ENCODE peak calls at places on chromosomes 11 and 22, in four cellular contexts. A is GM12865, P is coronary artery, S is cardiac fibroblast. N is an unnamed sample.

GRCh38 chr11:73325036-73325981 is 17.2 kb downstream of the ARHGEF17 start:
- DNase-seq in P (peak), S (peak), A (peak), N (no peak)

GRCh38 chr11:125990244-125990643 is 44.4 kb downstream of the VSIG10L2 start:
- DNase-seq in S (peak), P (no peak), A (peak), N (peak)

GRCh38 chr11:3231851-3232744 is at the start of gene MRGPRE:
- DNase-seq in P (no peak), A (no peak), S (no peak), N (no peak)

GRCh38 chr22:45226681-45227186 is 14.0 kb downstream of the KIAA0930 start:
- DNase-seq in A (no peak), S (peak), P (no peak), N (no peak)

GRCh38 chr11:1844221-1845094 is 5.7 kb downstream of the TNNI2 start:
- DNase-seq in A (no peak), P (no peak), S (peak), N (peak)

GRCh38 chr22:31176923-31177322 is 16.9 kb downstream of the RNF185 start:
- DNase-seq in S (no peak), A (no peak), P (no peak), N (no peak)

GRCh38 chr11:94147433-94147845 is 18.8 kb downstream of the PANX1 start:
- DNase-seq in P (no peak), A (no peak), S (no peak), N (peak)

GRCh38 chr22:45885171-45885840 is 91.7 kb downstream of the WNT7B start:
- DNase-seq in A (no peak), P (no peak), S (no peak), N (no peak)

GRCh38 chr22:50672471-50673230 is at the start of gene SHANK3:
- DNase-seq in S (peak), P (peak), A (no peak), N (no peak)

GRCh38 chr11:103609117-103610066 is 427.0 kb upstream of the DDI1 start:
- DNase-seq in P (no peak), A (no peak), S (peak), N (no peak)

GRCh38 chr11:35030716-35031213 is 108.2 kb upstream of the CD44 start:
- DNase-seq in P (peak), S (peak), A (peak), N (peak)

GRCh38 chr11:35305670-35306382 is 113.5 kb downstream of the SLC1A2 start:
- DNase-seq in A (peak), S (peak), P (no peak), N (peak)

GRCh38 chr11:127485541-127485940 is 485.0 kb upstream of the KIRREL3 start:
- DNase-seq in S (no peak), P (no peak), A (no peak), N (no peak)

GRCh38 chr22:28600546-28601143 is 79.0 kb downstream of the TTC28 start:
- DNase-seq in A (peak), S (peak), P (no peak), N (no peak)

DNA sequence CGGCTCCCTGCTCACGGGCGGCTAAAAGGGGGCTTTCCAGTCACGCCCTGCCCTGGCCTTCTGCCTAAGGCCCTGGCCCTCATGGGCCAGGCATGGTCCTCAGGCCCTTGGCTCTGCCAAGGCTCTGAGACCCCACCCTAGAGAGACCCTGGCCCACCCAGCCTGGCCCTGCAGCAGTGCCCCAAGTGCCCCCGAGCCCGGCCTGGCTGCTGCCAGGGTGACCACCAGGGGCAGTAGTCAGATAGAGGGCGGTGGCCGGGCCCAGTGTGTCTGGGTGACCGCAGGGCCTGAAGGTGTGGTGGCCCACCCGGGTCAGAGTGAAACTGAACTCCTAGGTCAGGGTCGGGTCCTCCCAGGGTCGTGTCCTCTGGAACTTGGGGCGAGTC is 29.4 kb upstream of the CCDC188 start:
- DNase-seq in P (no peak), S (no peak), A (no peak), N (no peak)
- TF ChIP-seq CTCF in P (no peak), S (peak), A (no peak), N (no peak)

GRCh38 chr22:39282642-39283311 is 36.6 kb downstream of the RPL3 start:
- DNase-seq in S (peak), P (no peak), A (no peak), N (no peak)
- TF ChIP-seq CTCF in S (no peak), P (no peak), A (no peak), N (no peak)

GRCh38 chr11:6666302-6667183 is 10.9 kb upstream of the DCHS1 start:
- DNase-seq in A (no peak), P (no peak), S (no peak), N (peak)
- TF ChIP-seq CTCF in A (no peak), P (no peak), S (no peak), N (peak)

GRCh38 chr11:135074397-135074998 is 662.5 kb upstream of the B3GAT1 start:
- DNase-seq in P (no peak), A (no peak), S (peak), N (no peak)
- TF ChIP-seq CTCF in P (no peak), A (no peak), S (no peak), N (no peak)

GRCh38 chr11:109804911-109805310 is 288.3 kb upstream of the ZC3H12C start:
- DNase-seq in S (no peak), P (no peak), A (no peak), N (no peak)
- TF ChIP-seq CTCF in S (no peak), P (no peak), A (no peak), N (no peak)

DNA sequence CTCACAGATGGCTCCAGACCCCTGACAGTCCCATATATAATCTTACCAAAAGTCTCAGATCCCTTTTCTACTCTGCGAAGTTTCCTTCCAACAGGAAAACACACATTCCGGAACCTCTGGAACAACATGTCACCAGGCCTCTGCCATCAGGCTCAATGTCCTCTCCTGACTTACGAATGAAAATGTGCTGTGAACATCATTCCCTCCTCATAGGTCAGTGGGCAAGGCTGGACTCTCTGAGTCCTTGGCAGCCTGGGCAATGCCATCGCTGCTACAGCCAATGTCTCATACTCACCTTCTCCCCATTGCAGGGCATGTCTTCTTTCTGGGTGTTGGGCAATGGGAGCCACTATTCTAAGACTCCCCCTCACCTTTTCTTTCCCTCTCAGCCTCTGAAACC is 1.7 kb upstream of the HPX start:
- DNase-seq in P (no peak), A (no peak), S (no peak), N (no peak)
- TF ChIP-seq CTCF in P (no peak), A (no peak), S (no peak), N (no peak)

DNA sequence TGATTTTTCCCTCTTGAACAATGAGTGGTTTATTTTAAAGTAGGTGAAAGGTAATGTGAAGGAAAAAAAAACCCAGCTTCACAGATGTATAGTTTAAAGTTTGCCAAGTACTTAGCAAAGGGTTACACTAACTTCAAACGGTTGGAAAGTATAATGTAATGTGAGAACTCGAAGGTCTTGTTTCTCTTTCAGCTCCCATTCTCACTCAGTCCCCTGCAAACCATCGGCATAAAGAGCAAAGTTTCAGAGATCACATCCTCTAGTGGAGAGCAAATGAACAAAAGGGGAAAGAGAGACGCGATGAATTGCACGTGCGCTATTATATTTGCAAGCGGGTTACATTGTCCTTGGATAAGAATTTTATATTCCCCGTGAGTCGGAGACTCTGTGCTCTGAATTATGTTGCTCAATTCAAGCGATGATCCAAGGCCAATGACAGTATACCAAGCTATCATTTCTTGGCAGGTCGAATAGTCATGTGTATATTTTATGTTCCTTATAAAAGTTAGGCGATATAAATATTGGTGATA is 37.6 kb upstream of the BIRC3 start:
- DNase-seq in P (no peak), S (peak), A (peak), N (peak)
- TF ChIP-seq CTCF in P (no peak), S (peak), A (no peak), N (peak)

GRCh38 chr11:65928667-65929066 is 9.4 kb downstream of the DRAP1 start:
- DNase-seq in S (no peak), A (peak), P (no peak), N (no peak)

GRCh38 chr11:65932558-65932919 is 12.7 kb upstream of the TSGA10IP start:
- DNase-seq in S (peak), A (no peak), P (no peak), N (no peak)

GRCh38 chr11:65934014-65934413 is 11.3 kb upstream of the TSGA10IP start:
- DNase-seq in A (no peak), P (no peak), S (peak), N (no peak)

GRCh38 chr11:65927904-65928397 is 8.7 kb downstream of the DRAP1 start:
- DNase-seq in S (no peak), P (no peak), A (peak), N (peak)

GRCh38 chr11:65931773-65932557 is 12.7 kb downstream of the DRAP1 start:
- DNase-seq in A (no peak), S (no peak), P (no peak), N (peak)
- TF ChIP-seq CTCF in A (no peak), S (no peak), P (no peak), N (no peak)